ENCODE peak calls at places on chromosomes 16 and 17, in seven cellular contexts. D is KG1; H is stimulated activated CD8-positive, alpha-beta memory T cell treated with anti-CD3 and anti-CD28 coated beads, Interleukin-4, amount 100 ng/mL, for 24 hours; T is HuH-7; V is mesendoderm; U is activated effector memory CD4-positive, alpha-beta T cell treated with Interleukin-2 at 50 U/mL for 16 hours; W is IMR-90. N is an unnamed sample.

GRCh38 chr17:76132574-76133338 is 8.3 kb downstream of the FOXJ1 start:
- DNase-seq in T (no peak), H (no peak), V (peak; percentile 71), W (no peak), D (no peak), U (no peak), N (no peak)

GRCh38 chr16:47774661-47775060 is 313.5 kb downstream of the PHKB start:
- DNase-seq in W (peak; percentile 52), D (no peak), U (no peak), V (peak; percentile 77), T (no peak), H (no peak), N (peak; percentile 6)

GRCh38 chr16:71723537-71724319 is 773 bp downstream of the PHLPP2 start:
- DNase-seq in W (peak; percentile 49), V (peak; percentile 82), T (peak; percentile 83), D (peak; percentile 54), H (peak; percentile 69), U (peak; percentile 72), N (peak; percentile 81)

GRCh38 chr17:6576038-6576437 is 19.7 kb upstream of the PITPNM3 start:
- DNase-seq in D (no peak), V (no peak), H (no peak), T (no peak), W (no peak), U (no peak), N (no peak)

GRCh38 chr17:82441686-82442487 is 8.7 kb downstream of the CYBC1 start:
- DNase-seq in U (no peak), D (no peak), W (no peak), V (no peak), H (no peak), T (no peak), N (no peak)

GRCh38 chr17:50195196-50195865 is 6.1 kb downstream of the COL1A1 start:
- DNase-seq in U (no peak), T (no peak), H (no peak), V (no peak), D (no peak), W (peak; percentile 74), N (no peak)

GRCh38 chr17:30021708-30022317 is 80.4 kb downstream of the EFCAB5 start:
- DNase-seq in D (peak; percentile 5), H (no peak), V (peak; percentile 57), U (no peak), W (peak; percentile 61), T (peak; percentile 33), N (peak; percentile 81)

GRCh38 chr16:51982715-51983680 is 563.9 kb downstream of the TOX3 start:
- DNase-seq in W (peak; percentile 78), T (peak; percentile 20), V (peak; percentile 69), H (no peak), D (peak; percentile 5), U (no peak), N (peak; percentile 91)

GRCh38 chr16:57665541-57665940 is 2.6 kb upstream of the ADGRG3 start:
- DNase-seq in D (no peak), U (no peak), V (no peak), H (no peak), T (no peak), W (no peak), N (no peak)

GRCh38 chr17:17494499-17495447 is 1.4 kb downstream of the RASD1 start:
- DNase-seq in W (peak; percentile 37), H (no peak), T (no peak), U (no peak), D (no peak), V (peak; percentile 87), N (peak; percentile 77)

GRCh38 chr16:89493776-89494175 is 3.4 kb upstream of the ANKRD11 start:
- DNase-seq in W (no peak), H (no peak), T (no peak), V (no peak), U (no peak), D (no peak), N (no peak)

GRCh38 chr17:4969551-4970231 is 2.1 kb upstream of the SPAG7 start:
- DNase-seq in W (peak; percentile 55), H (no peak), U (no peak), V (peak; percentile 56), D (no peak), T (no peak), N (no peak)

GRCh38 chr16:28609631-28610594 is at the start of gene SULT1A1:
- DNase-seq in T (peak; percentile 46), W (no peak), D (no peak), V (peak; percentile 48), H (no peak), U (no peak), N (peak; percentile 71)

GRCh38 chr16:68798398-68798797 is 44.9 kb upstream of the TANGO6 start:
- DNase-seq in H (no peak), T (no peak), D (no peak), V (no peak), W (no peak), U (no peak), N (no peak)

GRCh38 chr17:2850991-2851390 is 54.8 kb downstream of the RAP1GAP2 start:
- DNase-seq in H (no peak), W (no peak), U (no peak), D (no peak), V (no peak), T (no peak), N (no peak)

GRCh38 chr17:47935961-47936360 is 5.4 kb upstream of the PNPO start:
- DNase-seq in T (no peak), U (no peak), H (no peak), V (no peak), D (no peak), W (peak; percentile 85), N (peak; percentile 25)

GRCh38 chr17:13476722-13477121 is 125.0 kb downstream of the HS3ST3A1 start:
- DNase-seq in W (peak; percentile 51), U (no peak), H (no peak), T (no peak), D (no peak), V (peak; percentile 15), N (no peak)

GRCh38 chr17:48551601-48552452 is 6.9 kb upstream of the HOXB2 start:
- DNase-seq in U (no peak), W (peak; percentile 32), D (no peak), V (no peak), T (no peak), H (no peak), N (no peak)

GRCh38 chr16:66905633-66906539 is 12.8 kb downstream of the CDH16 start:
- DNase-seq in D (no peak), W (no peak), V (peak; percentile 55), U (no peak), H (no peak), T (peak; percentile 79), N (peak; percentile 99)